ENCODE peak calls at places on chromosomes 13 and 19, in six cellular contexts. P, N, S, Y, C and R are unnamed samples.
A peak's percentile ranks its signal among the peaks of the same experiment; 100 is the strongest.

GRCh38 chr19:8373867-8374813 is 10.2 kb downstream of the ANGPTL4 start:
- DNase-seq in P (no peak), Y (no peak), C (no peak), N (no peak), S (peak; percentile 86), R (no peak)

GRCh38 chr19:8445488-8446001 is 770 bp downstream of the HNRNPM start:
- DNase-seq in C (no peak), S (peak; percentile 72), Y (peak; percentile 10), N (peak; percentile 73), P (peak; percentile 30), R (no peak)

GRCh38 chr13:95530178-95530577 is 22.3 kb upstream of the CLDN10 start:
- DNase-seq in P (peak; percentile 64), S (no peak), Y (no peak), N (no peak), C (peak; percentile 11), R (no peak)

GRCh38 chr13:113820813-113821651 is 42.8 kb downstream of the GAS6 start:
- DNase-seq in N (peak; percentile 95), P (peak; percentile 88), S (no peak), C (peak; percentile 99), Y (no peak), R (no peak)

GRCh38 chr13:106493569-106493968 is 41.9 kb downstream of the EFNB2 start:
- DNase-seq in S (no peak), C (no peak), P (no peak), Y (no peak), N (no peak), R (no peak)

GRCh38 chr19:35777961-35778360 is 2.6 kb downstream of the ARHGAP33 start:
- DNase-seq in P (no peak), S (no peak), N (no peak), C (no peak), Y (no peak), R (no peak)

GRCh38 chr13:114035186-114035582 is 61.3 kb upstream of the C13orf46 start:
- DNase-seq in C (no peak), S (no peak), Y (no peak), N (no peak), P (no peak), R (no peak)

GRCh38 chr19:54024660-54025059 is 33.2 kb downstream of the CACNG6 start:
- DNase-seq in C (no peak), N (no peak), S (no peak), P (no peak), Y (no peak), R (no peak)

GRCh38 chr19:2249880-2250764 is 999 bp downstream of the AMH start:
- DNase-seq in C (no peak), N (no peak), P (no peak), Y (no peak), S (no peak), R (no peak)

GRCh38 chr19:41626278-41626677 is 596 bp downstream of the CEACAM4 start:
- DNase-seq in C (no peak), P (no peak), Y (no peak), S (no peak), N (no peak), R (no peak)

GRCh38 chr19:12859546-12859945 is 21.2 kb downstream of the MAST1 start:
- DNase-seq in P (no peak), S (no peak), C (no peak), N (no peak), Y (no peak), R (no peak)

GRCh38 chr13:87820221-87820620 is 149.1 kb downstream of the SLITRK5 start:
- DNase-seq in N (no peak), Y (no peak), C (peak; percentile 6), S (no peak), P (no peak), R (no peak)

GRCh38 chr19:45154064-45154827 is 6.5 kb downstream of the NKPD1 start:
- DNase-seq in C (peak; percentile 50), P (no peak), N (peak; percentile 88), S (no peak), Y (no peak), R (no peak)